ENCODE peak calls at places on chromosomes 1 and 21, in six cellular contexts. One of them, this sample, is unnamed.

GRCh38 chr21:35509004-35509704 is 460.1 kb upstream of the RUNX1 start:
- DNase-seq in EH: peak
- DNase-seq in neural crest cell: no peak
- DNase-seq in cardiac muscle cell: peak
- DNase-seq in stimulated activated CD4-positive, alpha-beta T cell treated with anti-CD3 and anti-CD28 coated beads, Interleukin-2, amount 100 ng/mL, for 48 hours: no peak
- DNase-seq in HEK293T: no peak
- DNase-seq in this sample: no peak

GRCh38 chr1:197614916-197615692 is 160.2 kb downstream of the DENND1B start:
- DNase-seq in HEK293T: peak
- DNase-seq in stimulated activated CD4-positive, alpha-beta T cell treated with anti-CD3 and anti-CD28 coated beads, Interleukin-2, amount 100 ng/mL, for 48 hours: no peak
- DNase-seq in cardiac muscle cell: peak
- DNase-seq in neural crest cell: peak
- DNase-seq in EH: peak
- DNase-seq in this sample: peak

GRCh38 chr1:184843732-184844495 is 89.3 kb upstream of the EDEM3 start:
- DNase-seq in EH: no peak
- DNase-seq in HEK293T: no peak
- DNase-seq in cardiac muscle cell: no peak
- DNase-seq in stimulated activated CD4-positive, alpha-beta T cell treated with anti-CD3 and anti-CD28 coated beads, Interleukin-2, amount 100 ng/mL, for 48 hours: no peak
- DNase-seq in neural crest cell: no peak
- DNase-seq in this sample: peak

GRCh38 chr21:16794944-16795343 is 717.9 kb upstream of the CXADR start:
- DNase-seq in HEK293T: no peak
- DNase-seq in stimulated activated CD4-positive, alpha-beta T cell treated with anti-CD3 and anti-CD28 coated beads, Interleukin-2, amount 100 ng/mL, for 48 hours: no peak
- DNase-seq in cardiac muscle cell: peak
- DNase-seq in EH: peak
- DNase-seq in neural crest cell: no peak
- DNase-seq in this sample: no peak

GRCh38 chr1:93735722-93736121 is 54.1 kb upstream of the BCAR3 start:
- DNase-seq in EH: peak
- DNase-seq in stimulated activated CD4-positive, alpha-beta T cell treated with anti-CD3 and anti-CD28 coated beads, Interleukin-2, amount 100 ng/mL, for 48 hours: no peak
- DNase-seq in neural crest cell: no peak
- DNase-seq in HEK293T: no peak
- DNase-seq in cardiac muscle cell: peak
- DNase-seq in this sample: no peak

GRCh38 chr1:213423041-213423440 is 372.0 kb downstream of the RPS6KC1 start:
- DNase-seq in stimulated activated CD4-positive, alpha-beta T cell treated with anti-CD3 and anti-CD28 coated beads, Interleukin-2, amount 100 ng/mL, for 48 hours: no peak
- DNase-seq in HEK293T: no peak
- DNase-seq in neural crest cell: no peak
- DNase-seq in EH: no peak
- DNase-seq in cardiac muscle cell: no peak
- DNase-seq in this sample: no peak

GRCh38 chr1:36874271-36875017 is 159.9 kb downstream of the GRIK3 start:
- DNase-seq in EH: no peak
- DNase-seq in neural crest cell: no peak
- DNase-seq in stimulated activated CD4-positive, alpha-beta T cell treated with anti-CD3 and anti-CD28 coated beads, Interleukin-2, amount 100 ng/mL, for 48 hours: no peak
- DNase-seq in cardiac muscle cell: no peak
- DNase-seq in HEK293T: no peak
- DNase-seq in this sample: no peak

GRCh38 chr21:26110703-26111102 is 59.9 kb downstream of the APP start:
- DNase-seq in HEK293T: no peak
- DNase-seq in neural crest cell: no peak
- DNase-seq in cardiac muscle cell: no peak
- DNase-seq in EH: peak
- DNase-seq in stimulated activated CD4-positive, alpha-beta T cell treated with anti-CD3 and anti-CD28 coated beads, Interleukin-2, amount 100 ng/mL, for 48 hours: no peak
- DNase-seq in this sample: no peak

GRCh38 chr1:76891931-76892330 is 24.7 kb downstream of the ST6GALNAC5 start:
- DNase-seq in stimulated activated CD4-positive, alpha-beta T cell treated with anti-CD3 and anti-CD28 coated beads, Interleukin-2, amount 100 ng/mL, for 48 hours: no peak
- DNase-seq in cardiac muscle cell: peak
- DNase-seq in EH: peak
- DNase-seq in neural crest cell: no peak
- DNase-seq in HEK293T: no peak
- DNase-seq in this sample: no peak

GRCh38 chr21:36691539-36692124 is 7.3 kb upstream of the SIM2 start:
- DNase-seq in neural crest cell: no peak
- DNase-seq in stimulated activated CD4-positive, alpha-beta T cell treated with anti-CD3 and anti-CD28 coated beads, Interleukin-2, amount 100 ng/mL, for 48 hours: no peak
- DNase-seq in cardiac muscle cell: no peak
- DNase-seq in EH: no peak
- DNase-seq in HEK293T: peak
- DNase-seq in this sample: no peak

GRCh38 chr1:32876341-32877210 is 5.9 kb upstream of the FNDC5 start:
- DNase-seq in neural crest cell: peak
- DNase-seq in HEK293T: peak
- DNase-seq in EH: peak
- DNase-seq in stimulated activated CD4-positive, alpha-beta T cell treated with anti-CD3 and anti-CD28 coated beads, Interleukin-2, amount 100 ng/mL, for 48 hours: peak
- DNase-seq in cardiac muscle cell: peak
- DNase-seq in this sample: peak

GRCh38 chr1:21059021-21059420 is 117.7 kb downstream of the EIF4G3 start:
- DNase-seq in neural crest cell: no peak
- DNase-seq in HEK293T: no peak
- DNase-seq in EH: peak
- DNase-seq in stimulated activated CD4-positive, alpha-beta T cell treated with anti-CD3 and anti-CD28 coated beads, Interleukin-2, amount 100 ng/mL, for 48 hours: no peak
- DNase-seq in cardiac muscle cell: no peak
- DNase-seq in this sample: no peak

GRCh38 chr1:35298464-35298863 is 30.0 kb downstream of the ZMYM4 start:
- DNase-seq in stimulated activated CD4-positive, alpha-beta T cell treated with anti-CD3 and anti-CD28 coated beads, Interleukin-2, amount 100 ng/mL, for 48 hours: no peak
- DNase-seq in cardiac muscle cell: peak
- DNase-seq in neural crest cell: no peak
- DNase-seq in HEK293T: peak
- DNase-seq in EH: peak
- DNase-seq in this sample: peak

GRCh38 chr1:183039985-183040447 is 16.8 kb downstream of the LAMC1 start:
- DNase-seq in HEK293T: no peak
- DNase-seq in EH: peak
- DNase-seq in cardiac muscle cell: peak
- DNase-seq in stimulated activated CD4-positive, alpha-beta T cell treated with anti-CD3 and anti-CD28 coated beads, Interleukin-2, amount 100 ng/mL, for 48 hours: no peak
- DNase-seq in neural crest cell: no peak
- DNase-seq in this sample: no peak

GRCh38 chr1:203465146-203465798 is 10.3 kb upstream of the PRELP start:
- DNase-seq in EH: no peak
- DNase-seq in HEK293T: no peak
- DNase-seq in cardiac muscle cell: no peak
- DNase-seq in neural crest cell: no peak
- DNase-seq in stimulated activated CD4-positive, alpha-beta T cell treated with anti-CD3 and anti-CD28 coated beads, Interleukin-2, amount 100 ng/mL, for 48 hours: no peak
- DNase-seq in this sample: no peak

GRCh38 chr1:42831273-42831672 is 14.1 kb upstream of the SVBP start:
- DNase-seq in EH: no peak
- DNase-seq in stimulated activated CD4-positive, alpha-beta T cell treated with anti-CD3 and anti-CD28 coated beads, Interleukin-2, amount 100 ng/mL, for 48 hours: no peak
- DNase-seq in cardiac muscle cell: no peak
- DNase-seq in neural crest cell: no peak
- DNase-seq in HEK293T: no peak
- DNase-seq in this sample: no peak

GRCh38 chr21:22657786-22658185 is 1659.6 kb downstream of the NCAM2 start:
- DNase-seq in cardiac muscle cell: no peak
- DNase-seq in EH: no peak
- DNase-seq in stimulated activated CD4-positive, alpha-beta T cell treated with anti-CD3 and anti-CD28 coated beads, Interleukin-2, amount 100 ng/mL, for 48 hours: no peak
- DNase-seq in HEK293T: no peak
- DNase-seq in neural crest cell: no peak
- DNase-seq in this sample: no peak

GRCh38 chr1:55049914-55050278 is 10.5 kb downstream of the PCSK9 start:
- DNase-seq in stimulated activated CD4-positive, alpha-beta T cell treated with anti-CD3 and anti-CD28 coated beads, Interleukin-2, amount 100 ng/mL, for 48 hours: no peak
- DNase-seq in HEK293T: no peak
- DNase-seq in neural crest cell: no peak
- DNase-seq in EH: no peak
- DNase-seq in cardiac muscle cell: peak
- DNase-seq in this sample: no peak

GRCh38 chr1:17892225-17892624 is 137.1 kb downstream of the ACTL8 start:
- DNase-seq in HEK293T: no peak
- DNase-seq in stimulated activated CD4-positive, alpha-beta T cell treated with anti-CD3 and anti-CD28 coated beads, Interleukin-2, amount 100 ng/mL, for 48 hours: no peak
- DNase-seq in neural crest cell: no peak
- DNase-seq in cardiac muscle cell: no peak
- DNase-seq in EH: no peak
- DNase-seq in this sample: no peak

GRCh38 chr1:29754608-29755375 is 518.5 kb downstream of the PTPRU start:
- DNase-seq in HEK293T: no peak
- DNase-seq in stimulated activated CD4-positive, alpha-beta T cell treated with anti-CD3 and anti-CD28 coated beads, Interleukin-2, amount 100 ng/mL, for 48 hours: no peak
- DNase-seq in EH: no peak
- DNase-seq in cardiac muscle cell: no peak
- DNase-seq in neural crest cell: no peak
- DNase-seq in this sample: no peak

GRCh38 chr1:70143052-70143659 is 62.2 kb downstream of the LRRC40 start:
- DNase-seq in HEK293T: peak
- DNase-seq in cardiac muscle cell: peak
- DNase-seq in neural crest cell: no peak
- DNase-seq in stimulated activated CD4-positive, alpha-beta T cell treated with anti-CD3 and anti-CD28 coated beads, Interleukin-2, amount 100 ng/mL, for 48 hours: no peak
- DNase-seq in EH: peak
- DNase-seq in this sample: no peak

GRCh38 chr1:208153386-208153785 is 90.8 kb downstream of the PLXNA2 start:
- DNase-seq in HEK293T: no peak
- DNase-seq in stimulated activated CD4-positive, alpha-beta T cell treated with anti-CD3 and anti-CD28 coated beads, Interleukin-2, amount 100 ng/mL, for 48 hours: no peak
- DNase-seq in cardiac muscle cell: no peak
- DNase-seq in neural crest cell: no peak
- DNase-seq in EH: no peak
- DNase-seq in this sample: no peak

GRCh38 chr1:113860891-113861290 is 10.6 kb downstream of the PTPN22 start:
- DNase-seq in EH: peak
- DNase-seq in neural crest cell: no peak
- DNase-seq in stimulated activated CD4-positive, alpha-beta T cell treated with anti-CD3 and anti-CD28 coated beads, Interleukin-2, amount 100 ng/mL, for 48 hours: no peak
- DNase-seq in cardiac muscle cell: peak
- DNase-seq in HEK293T: no peak
- DNase-seq in this sample: no peak

GRCh38 chr1:12162459-12163137 is 4.2 kb upstream of the TNFRSF1B start:
- DNase-seq in neural crest cell: no peak
- DNase-seq in HEK293T: no peak
- DNase-seq in EH: no peak
- DNase-seq in cardiac muscle cell: no peak
- DNase-seq in stimulated activated CD4-positive, alpha-beta T cell treated with anti-CD3 and anti-CD28 coated beads, Interleukin-2, amount 100 ng/mL, for 48 hours: no peak
- DNase-seq in this sample: no peak

GRCh38 chr21:41786521-41786987 is 19.7 kb upstream of the RIPK4 start:
- DNase-seq in neural crest cell: no peak
- DNase-seq in stimulated activated CD4-positive, alpha-beta T cell treated with anti-CD3 and anti-CD28 coated beads, Interleukin-2, amount 100 ng/mL, for 48 hours: no peak
- DNase-seq in cardiac muscle cell: no peak
- DNase-seq in HEK293T: no peak
- DNase-seq in EH: peak
- DNase-seq in this sample: no peak

GRCh38 chr21:45403825-45404725 is 890 bp upstream of the COL18A1 start:
- DNase-seq in HEK293T: peak
- DNase-seq in EH: peak
- DNase-seq in stimulated activated CD4-positive, alpha-beta T cell treated with anti-CD3 and anti-CD28 coated beads, Interleukin-2, amount 100 ng/mL, for 48 hours: no peak
- DNase-seq in neural crest cell: no peak
- DNase-seq in cardiac muscle cell: peak
- DNase-seq in this sample: peak

GRCh38 chr1:24910751-24911650 is 19.1 kb downstream of the RUNX3 start:
- DNase-seq in HEK293T: no peak
- DNase-seq in cardiac muscle cell: peak
- DNase-seq in EH: peak
- DNase-seq in stimulated activated CD4-positive, alpha-beta T cell treated with anti-CD3 and anti-CD28 coated beads, Interleukin-2, amount 100 ng/mL, for 48 hours: no peak
- DNase-seq in neural crest cell: no peak
- DNase-seq in this sample: no peak

GRCh38 chr1:9807541-9807940 is 16.2 kb downstream of the CLSTN1 start:
- DNase-seq in cardiac muscle cell: no peak
- DNase-seq in stimulated activated CD4-positive, alpha-beta T cell treated with anti-CD3 and anti-CD28 coated beads, Interleukin-2, amount 100 ng/mL, for 48 hours: no peak
- DNase-seq in HEK293T: no peak
- DNase-seq in EH: no peak
- DNase-seq in neural crest cell: no peak
- DNase-seq in this sample: no peak

GRCh38 chr1:154344977-154345837 is 19.9 kb downstream of the ATP8B2 start:
- DNase-seq in HEK293T: peak
- DNase-seq in stimulated activated CD4-positive, alpha-beta T cell treated with anti-CD3 and anti-CD28 coated beads, Interleukin-2, amount 100 ng/mL, for 48 hours: peak
- DNase-seq in cardiac muscle cell: peak
- DNase-seq in neural crest cell: peak
- DNase-seq in EH: peak
- DNase-seq in this sample: peak

GRCh38 chr1:228337711-228338520 is 68.7 kb downstream of the TRIM11 start:
- DNase-seq in cardiac muscle cell: no peak
- DNase-seq in EH: no peak
- DNase-seq in HEK293T: no peak
- DNase-seq in stimulated activated CD4-positive, alpha-beta T cell treated with anti-CD3 and anti-CD28 coated beads, Interleukin-2, amount 100 ng/mL, for 48 hours: no peak
- DNase-seq in neural crest cell: no peak
- DNase-seq in this sample: no peak

GRCh38 chr21:36388835-36389234 is 3.6 kb downstream of the CHAF1B start:
- DNase-seq in neural crest cell: no peak
- DNase-seq in stimulated activated CD4-positive, alpha-beta T cell treated with anti-CD3 and anti-CD28 coated beads, Interleukin-2, amount 100 ng/mL, for 48 hours: no peak
- DNase-seq in HEK293T: peak
- DNase-seq in EH: peak
- DNase-seq in cardiac muscle cell: peak
- DNase-seq in this sample: no peak

GRCh38 chr1:181151378-181152326 is 63.2 kb downstream of the IER5 start:
- DNase-seq in cardiac muscle cell: peak
- DNase-seq in EH: peak
- DNase-seq in stimulated activated CD4-positive, alpha-beta T cell treated with anti-CD3 and anti-CD28 coated beads, Interleukin-2, amount 100 ng/mL, for 48 hours: no peak
- DNase-seq in HEK293T: no peak
- DNase-seq in neural crest cell: no peak
- DNase-seq in this sample: peak

GRCh38 chr1:234844479-234845031 is 234.6 kb upstream of the IRF2BP2 start:
- DNase-seq in cardiac muscle cell: no peak
- DNase-seq in neural crest cell: no peak
- DNase-seq in EH: peak
- DNase-seq in HEK293T: no peak
- DNase-seq in stimulated activated CD4-positive, alpha-beta T cell treated with anti-CD3 and anti-CD28 coated beads, Interleukin-2, amount 100 ng/mL, for 48 hours: no peak
- DNase-seq in this sample: no peak

GRCh38 chr1:83011270-83011669 is 987.7 kb downstream of the TTLL7 start:
- DNase-seq in stimulated activated CD4-positive, alpha-beta T cell treated with anti-CD3 and anti-CD28 coated beads, Interleukin-2, amount 100 ng/mL, for 48 hours: no peak
- DNase-seq in cardiac muscle cell: no peak
- DNase-seq in EH: no peak
- DNase-seq in HEK293T: no peak
- DNase-seq in neural crest cell: no peak
- DNase-seq in this sample: no peak